ENCODE peak calls at places on chromosomes 12 and 14, in ten cellular contexts. S, V, C, U, A, H, J, X, I and R are unnamed samples.

GRCh38 chr14:73811164-73811503 is 40.5 kb upstream of the PTGR2 start:
- ATAC-seq in S (no peak), V (no peak), C (no peak), U (no peak), A (no peak), H (no peak), J (no peak), X (no peak), I (no peak), R (no peak)

GRCh38 chr12:27462151-27462694 is 15.7 kb downstream of the SMCO2 start:
- ATAC-seq in S (no peak), V (no peak), C (no peak), U (no peak), A (no peak), H (peak), J (peak), X (peak), I (no peak), R (peak)

GRCh38 chr14:32028599-32028998 is 48.5 kb upstream of the ARHGAP5 start:
- ATAC-seq in S (no peak), V (no peak), C (no peak), U (no peak), A (no peak), H (no peak), J (no peak), X (no peak), I (no peak), R (no peak)

GRCh38 chr12:121096199-121096798 is 36.4 kb upstream of the P2RX7 start:
- ATAC-seq in S (no peak), V (no peak), C (no peak), U (no peak), A (no peak), H (no peak), J (no peak), X (no peak), I (no peak), R (no peak)

GRCh38 chr14:34374998-34375740 is 86.9 kb downstream of the SPTSSA start:
- ATAC-seq in S (peak), V (peak), C (no peak), U (no peak), A (no peak), H (no peak), J (no peak), X (no peak), I (no peak), R (peak)

GRCh38 chr14:55200646-55201045 is 9.3 kb upstream of the DLGAP5 start:
- ATAC-seq in S (no peak), V (no peak), C (no peak), U (no peak), A (no peak), H (no peak), J (no peak), X (no peak), I (no peak), R (no peak)

GRCh38 chr12:117273091-117273490 is 82.8 kb upstream of the FBXO21 start:
- ATAC-seq in S (no peak), V (no peak), C (peak), U (no peak), A (no peak), H (no peak), J (no peak), X (no peak), I (no peak), R (peak)

GRCh38 chr12:48194780-48195179 is 8.3 kb downstream of the OR10AD1 start:
- ATAC-seq in S (no peak), V (no peak), C (no peak), U (no peak), A (no peak), H (no peak), J (no peak), X (no peak), I (no peak), R (no peak)

GRCh38 chr14:100873083-100873482 is 30.4 kb downstream of the RTL1 start:
- ATAC-seq in S (no peak), V (no peak), C (peak), U (no peak), A (no peak), H (peak), J (no peak), X (no peak), I (no peak), R (no peak)

GRCh38 chr14:61329478-61330051 is 8.2 kb downstream of the PRKCH start:
- ATAC-seq in S (peak), V (no peak), C (no peak), U (no peak), A (no peak), H (peak), J (peak), X (no peak), I (no peak), R (no peak)

GRCh38 chr14:90060965-90061848 is 587 bp upstream of the KCNK13 start:
- ATAC-seq in S (peak), V (peak), C (no peak), U (peak), A (no peak), H (peak), J (no peak), X (no peak), I (no peak), R (peak)

GRCh38 chr14:92263681-92264080 is 59.3 kb upstream of the SLC24A4 start:
- ATAC-seq in S (peak), V (no peak), C (no peak), U (no peak), A (no peak), H (no peak), J (no peak), X (no peak), I (no peak), R (no peak)

GRCh38 chr14:81449114-81449513 is 49.0 kb upstream of the STON2 start:
- ATAC-seq in S (peak), V (peak), C (peak), U (no peak), A (no peak), H (no peak), J (no peak), X (no peak), I (no peak), R (no peak)

GRCh38 chr12:28996688-28997087 is 152.4 kb upstream of the FAR2 start:
- ATAC-seq in S (no peak), V (no peak), C (no peak), U (no peak), A (no peak), H (no peak), J (no peak), X (no peak), I (no peak), R (no peak)

GRCh38 chr12:3922033-3922432 is 48.8 kb upstream of the PARP11 start:
- ATAC-seq in S (no peak), V (no peak), C (no peak), U (no peak), A (no peak), H (no peak), J (no peak), X (no peak), I (no peak), R (no peak)

GRCh38 chr12:12909228-12909994 is 18.0 kb downstream of the GPRC5A start:
- ATAC-seq in S (no peak), V (no peak), C (peak), U (no peak), A (no peak), H (no peak), J (no peak), X (no peak), I (no peak), R (no peak)

GRCh38 chr12:111335811-111336210 is 33.1 kb downstream of the PHETA1 start:
- ATAC-seq in S (no peak), V (no peak), C (no peak), U (no peak), A (no peak), H (no peak), J (no peak), X (no peak), I (no peak), R (no peak)

GRCh38 chr12:39782026-39782545 is 162.5 kb upstream of the ABCD2 start:
- ATAC-seq in S (no peak), V (no peak), C (no peak), U (no peak), A (no peak), H (no peak), J (no peak), X (no peak), I (no peak), R (no peak)

GRCh38 chr12:120831648-120832267 is 72.4 kb downstream of the SPPL3 start:
- ATAC-seq in S (no peak), V (no peak), C (no peak), U (no peak), A (no peak), H (no peak), J (no peak), X (no peak), I (no peak), R (no peak)

GRCh38 chr12:66066071-66066928 is 64.2 kb downstream of the LLPH start:
- ATAC-seq in S (no peak), V (no peak), C (no peak), U (peak), A (peak), H (peak), J (peak), X (peak), I (peak), R (no peak)

GRCh38 chr14:49621114-49621881 is 699 bp downstream of the MGAT2 start:
- ATAC-seq in S (peak), V (peak), C (peak), U (peak), A (peak), H (peak), J (peak), X (peak), I (peak), R (peak)

GRCh38 chr12:75820848-75821578 is 210.6 kb downstream of the PHLDA1 start:
- ATAC-seq in S (peak), V (no peak), C (peak), U (peak), A (no peak), H (no peak), J (no peak), X (no peak), I (no peak), R (peak)

GRCh38 chr14:100222219-100223093 is 16.5 kb upstream of the YY1 start:
- ATAC-seq in S (peak), V (peak), C (no peak), U (no peak), A (no peak), H (no peak), J (no peak), X (peak), I (no peak), R (peak)

GRCh38 chr14:75995372-75996041 is 9.9 kb downstream of the IFT43 start:
- ATAC-seq in S (peak), V (no peak), C (peak), U (no peak), A (no peak), H (no peak), J (no peak), X (no peak), I (no peak), R (no peak)

GRCh38 chr12:65643595-65644386 is 180.5 kb upstream of the HMGA2 start:
- ATAC-seq in S (no peak), V (no peak), C (no peak), U (no peak), A (no peak), H (no peak), J (no peak), X (no peak), I (no peak), R (no peak)

GRCh38 chr14:67221248-67221981 is 19.8 kb upstream of the PALS1 start:
- ATAC-seq in S (peak), V (peak), C (no peak), U (peak), A (no peak), H (no peak), J (no peak), X (no peak), I (no peak), R (no peak)

GRCh38 chr12:56932867-56933266 is 1.3 kb downstream of the SDR9C7 start:
- ATAC-seq in S (peak), V (peak), C (peak), U (no peak), A (no peak), H (no peak), J (no peak), X (no peak), I (no peak), R (peak)

GRCh38 chr12:113854385-113855136 is 111.6 kb downstream of the RBM19 start:
- ATAC-seq in S (no peak), V (no peak), C (no peak), U (no peak), A (no peak), H (no peak), J (no peak), X (no peak), I (no peak), R (no peak)

GRCh38 chr12:120239776-120240494 is 25.6 kb downstream of the PXN start:
- ATAC-seq in S (no peak), V (peak), C (no peak), U (no peak), A (no peak), H (no peak), J (no peak), X (no peak), I (no peak), R (no peak)

GRCh38 chr12:7091660-7092228 is 501 bp downstream of the C1R start:
- ATAC-seq in S (peak), V (peak), C (peak), U (no peak), A (peak), H (peak), J (peak), X (no peak), I (no peak), R (peak)

GRCh38 chr12:565161-565560 is 98.1 kb downstream of the NINJ2 start:
- ATAC-seq in S (no peak), V (no peak), C (no peak), U (no peak), A (no peak), H (no peak), J (no peak), X (no peak), I (no peak), R (no peak)

GRCh38 chr12:57239587-57240068 is 10.1 kb downstream of the SHMT2 start:
- ATAC-seq in S (no peak), V (no peak), C (no peak), U (no peak), A (no peak), H (peak), J (no peak), X (no peak), I (peak), R (no peak)

GRCh38 chr12:104521731-104522130 is 65.0 kb downstream of the CHST11 start:
- ATAC-seq in S (no peak), V (no peak), C (no peak), U (no peak), A (no peak), H (no peak), J (no peak), X (no peak), I (no peak), R (no peak)

GRCh38 chr14:77181124-77181602 is 435 bp upstream of the TMEM63C start:
- ATAC-seq in S (no peak), V (peak), C (no peak), U (peak), A (no peak), H (peak), J (peak), X (no peak), I (peak), R (no peak)